ENCODE peak calls at places on chromosomes 6 and 20, in ten cellular contexts. Y, Q, M, H, N, Z, C, W, X and L are unnamed samples.

GRCh38 chr6:105799051-105799450 is 287.1 kb upstream of the PRDM1 start:
- DNase-seq in Y (no peak), Q (peak; percentile 43), M (no peak), H (no peak), N (no peak), Z (peak; percentile 27), C (no peak), W (peak; percentile 53), X (no peak), L (peak; percentile 53)

GRCh38 chr6:17964633-17965032 is 22.8 kb downstream of the KIF13A start:
- DNase-seq in Y (no peak), Q (no peak), M (no peak), H (no peak), N (no peak), Z (no peak), C (no peak), W (no peak), X (no peak), L (no peak)

GRCh38 chr6:47822856-47823554 is 41.2 kb downstream of the OPN5 start:
- DNase-seq in Y (no peak), Q (no peak), M (no peak), H (peak; percentile 13), N (no peak), Z (no peak), C (no peak), W (peak; percentile 9), X (no peak), L (no peak)

GRCh38 chr6:28425942-28426541 is 17.2 kb downstream of the ZSCAN23 start:
- DNase-seq in Y (no peak), Q (no peak), M (no peak), H (no peak), N (no peak), Z (peak; percentile 82), C (no peak), W (no peak), X (no peak), L (no peak)

GRCh38 chr20:23362392-23363256 is 642 bp downstream of the GZF1 start:
- DNase-seq in Y (no peak), Q (peak; percentile 38), M (no peak), H (peak; percentile 14), N (no peak), Z (peak; percentile 72), C (no peak), W (no peak), X (no peak), L (peak; percentile 64)

GRCh38 chr20:38645980-38646858 is 44.6 kb downstream of the ARHGAP40 start:
- DNase-seq in Y (peak; percentile 85), Q (peak; percentile 59), M (peak; percentile 67), H (peak; percentile 72), N (peak; percentile 78), Z (peak; percentile 31), C (peak; percentile 86), W (peak; percentile 61), X (peak; percentile 71), L (peak; percentile 87)

GRCh38 chr6:27213544-27214125 is 33.9 kb upstream of the PRSS16 start:
- DNase-seq in Y (no peak), Q (no peak), M (no peak), H (peak; percentile 49), N (no peak), Z (no peak), C (no peak), W (peak; percentile 66), X (peak; percentile 83), L (peak; percentile 64)

GRCh38 chr20:58741384-58741783 is 48.8 kb downstream of the NPEPL1 start:
- DNase-seq in Y (no peak), Q (no peak), M (no peak), H (no peak), N (no peak), Z (no peak), C (no peak), W (no peak), X (no peak), L (no peak)

GRCh38 chr20:24379116-24379927 is 90.1 kb upstream of the SYNDIG1 start:
- DNase-seq in Y (no peak), Q (peak; percentile 49), M (no peak), H (peak; percentile 34), N (no peak), Z (no peak), C (no peak), W (peak; percentile 56), X (peak; percentile 15), L (no peak)

GRCh38 chr6:157273756-157274088 is 49.6 kb downstream of the TMEM242 start:
- DNase-seq in Y (peak; percentile 49), Q (no peak), M (peak; percentile 39), H (peak; percentile 36), N (peak; percentile 73), Z (no peak), C (peak; percentile 55), W (no peak), X (peak; percentile 34), L (peak; percentile 88)

GRCh38 chr6:35483490-35483889 is 13.4 kb downstream of the TEAD3 start:
- DNase-seq in Y (no peak), Q (no peak), M (no peak), H (no peak), N (no peak), Z (no peak), C (no peak), W (no peak), X (no peak), L (peak; percentile 61)

GRCh38 chr20:59770270-59770669 is 163.2 kb downstream of the SYCP2 start:
- DNase-seq in Y (no peak), Q (no peak), M (no peak), H (no peak), N (no peak), Z (no peak), C (no peak), W (no peak), X (no peak), L (peak; percentile 16)